ENCODE peak calls at places on chromosomes 2 and 18, in seven cellular contexts. One of them, this sample, is unnamed.

GRCh38 chr18:76425299-76426101 is 69.5 kb downstream of the ZNF516 start:
- DNase-seq in IMR-90: peak; percentile 52
- DNase-seq in neuronal stem cell: no peak
- DNase-seq in mesendoderm: peak; percentile 62
- DNase-seq in mesenchymal stem cell: peak; percentile 40
- DNase-seq in H1: peak; percentile 46
- DNase-seq in trophoblast cell: no peak
- DNase-seq in this sample: no peak

GRCh38 chr2:34423301-34423700 is 824.2 kb upstream of the FAM98A start:
- DNase-seq in IMR-90: no peak
- DNase-seq in neuronal stem cell: no peak
- DNase-seq in mesendoderm: peak; percentile 59
- DNase-seq in mesenchymal stem cell: no peak
- DNase-seq in H1: no peak
- DNase-seq in trophoblast cell: no peak
- DNase-seq in this sample: no peak

GRCh38 chr18:27017901-27018500 is 152.5 kb upstream of the AQP4 start:
- DNase-seq in IMR-90: no peak
- DNase-seq in neuronal stem cell: no peak
- DNase-seq in mesendoderm: peak; percentile 25
- DNase-seq in mesenchymal stem cell: no peak
- DNase-seq in H1: no peak
- DNase-seq in trophoblast cell: peak; percentile 51
- DNase-seq in this sample: no peak

GRCh38 chr2:202116686-202117085 is 43.6 kb downstream of the KIAA2012 start:
- DNase-seq in IMR-90: no peak
- DNase-seq in neuronal stem cell: no peak
- DNase-seq in mesendoderm: no peak
- DNase-seq in mesenchymal stem cell: no peak
- DNase-seq in H1: no peak
- DNase-seq in trophoblast cell: no peak
- DNase-seq in this sample: no peak

GRCh38 chr2:1685957-1686783 is 58.1 kb downstream of the PXDN start:
- DNase-seq in IMR-90: peak; percentile 62
- DNase-seq in neuronal stem cell: no peak
- DNase-seq in mesendoderm: peak; percentile 87
- DNase-seq in mesenchymal stem cell: peak; percentile 72
- DNase-seq in H1: no peak
- DNase-seq in trophoblast cell: peak; percentile 91
- DNase-seq in this sample: peak; percentile 74

GRCh38 chr2:121334581-121335293 is 49.7 kb upstream of the TFCP2L1 start:
- DNase-seq in IMR-90: no peak
- DNase-seq in neuronal stem cell: no peak
- DNase-seq in mesendoderm: peak; percentile 89
- DNase-seq in mesenchymal stem cell: no peak
- DNase-seq in H1: no peak
- DNase-seq in trophoblast cell: peak; percentile 62
- DNase-seq in this sample: peak; percentile 72

GRCh38 chr2:85457877-85458316 is 39.4 kb downstream of the SH2D6 start:
- DNase-seq in IMR-90: no peak
- DNase-seq in neuronal stem cell: no peak
- DNase-seq in mesendoderm: no peak
- DNase-seq in mesenchymal stem cell: no peak
- DNase-seq in H1: no peak
- DNase-seq in trophoblast cell: no peak
- DNase-seq in this sample: no peak

GRCh38 chr2:219284501-219285347 is 5.6 kb downstream of the DNAJB2 start:
- DNase-seq in IMR-90: no peak
- DNase-seq in neuronal stem cell: no peak
- DNase-seq in mesendoderm: no peak
- DNase-seq in mesenchymal stem cell: no peak
- DNase-seq in H1: no peak
- DNase-seq in trophoblast cell: no peak
- DNase-seq in this sample: no peak

GRCh38 chr2:154370873-154371272 is 327.6 kb upstream of the KCNJ3 start:
- DNase-seq in IMR-90: no peak
- DNase-seq in neuronal stem cell: no peak
- DNase-seq in mesendoderm: peak; percentile 80
- DNase-seq in mesenchymal stem cell: no peak
- DNase-seq in H1: no peak
- DNase-seq in trophoblast cell: no peak
- DNase-seq in this sample: no peak

GRCh38 chr2:6810961-6811360 is 54.7 kb downstream of the CMPK2 start:
- DNase-seq in IMR-90: no peak
- DNase-seq in neuronal stem cell: no peak
- DNase-seq in mesendoderm: no peak
- DNase-seq in mesenchymal stem cell: no peak
- DNase-seq in H1: no peak
- DNase-seq in trophoblast cell: no peak
- DNase-seq in this sample: no peak

GRCh38 chr2:23564618-23564967 is 179.6 kb downstream of the KLHL29 start:
- DNase-seq in IMR-90: no peak
- DNase-seq in neuronal stem cell: no peak
- DNase-seq in mesendoderm: no peak
- DNase-seq in mesenchymal stem cell: peak; percentile 29
- DNase-seq in H1: no peak
- DNase-seq in trophoblast cell: no peak
- DNase-seq in this sample: no peak

GRCh38 chr2:220892018-220892634 is 680.0 kb downstream of the EPHA4 start:
- DNase-seq in IMR-90: no peak
- DNase-seq in neuronal stem cell: no peak
- DNase-seq in mesendoderm: peak; percentile 16
- DNase-seq in mesenchymal stem cell: no peak
- DNase-seq in H1: no peak
- DNase-seq in trophoblast cell: no peak
- DNase-seq in this sample: no peak

GRCh38 chr2:73931531-73932500 is 5.1 kb downstream of the DGUOK start:
- DNase-seq in IMR-90: peak; percentile 69
- DNase-seq in neuronal stem cell: no peak
- DNase-seq in mesendoderm: no peak
- DNase-seq in mesenchymal stem cell: peak; percentile 61
- DNase-seq in H1: no peak
- DNase-seq in trophoblast cell: no peak
- DNase-seq in this sample: no peak

GRCh38 chr2:236180831-236181453 is 12.8 kb upstream of the GBX2 start:
- DNase-seq in IMR-90: peak; percentile 65
- DNase-seq in neuronal stem cell: peak; percentile 72
- DNase-seq in mesendoderm: peak; percentile 84
- DNase-seq in mesenchymal stem cell: peak; percentile 70
- DNase-seq in H1: peak; percentile 84
- DNase-seq in trophoblast cell: peak; percentile 76
- DNase-seq in this sample: peak; percentile 63

GRCh38 chr2:48448274-48449061 is 81.5 kb upstream of the STON1 start:
- DNase-seq in IMR-90: peak; percentile 71
- DNase-seq in neuronal stem cell: no peak
- DNase-seq in mesendoderm: no peak
- DNase-seq in mesenchymal stem cell: peak; percentile 89
- DNase-seq in H1: no peak
- DNase-seq in trophoblast cell: peak; percentile 45
- DNase-seq in this sample: no peak

GRCh38 chr2:204479557-204479956 is 65.7 kb upstream of the PARD3B start:
- DNase-seq in IMR-90: peak; percentile 84
- DNase-seq in neuronal stem cell: no peak
- DNase-seq in mesendoderm: no peak
- DNase-seq in mesenchymal stem cell: peak; percentile 51
- DNase-seq in H1: no peak
- DNase-seq in trophoblast cell: peak; percentile 6
- DNase-seq in this sample: no peak

GRCh38 chr2:131366643-131367042 is 2.7 kb upstream of the RAB6D start:
- DNase-seq in IMR-90: no peak
- DNase-seq in neuronal stem cell: no peak
- DNase-seq in mesendoderm: no peak
- DNase-seq in mesenchymal stem cell: no peak
- DNase-seq in H1: no peak
- DNase-seq in trophoblast cell: no peak
- DNase-seq in this sample: no peak

GRCh38 chr2:159455330-159455918 is 160.9 kb downstream of the BAZ2B start:
- DNase-seq in IMR-90: no peak
- DNase-seq in neuronal stem cell: no peak
- DNase-seq in mesendoderm: peak; percentile 4
- DNase-seq in mesenchymal stem cell: no peak
- DNase-seq in H1: no peak
- DNase-seq in trophoblast cell: no peak
- DNase-seq in this sample: no peak

DNA sequence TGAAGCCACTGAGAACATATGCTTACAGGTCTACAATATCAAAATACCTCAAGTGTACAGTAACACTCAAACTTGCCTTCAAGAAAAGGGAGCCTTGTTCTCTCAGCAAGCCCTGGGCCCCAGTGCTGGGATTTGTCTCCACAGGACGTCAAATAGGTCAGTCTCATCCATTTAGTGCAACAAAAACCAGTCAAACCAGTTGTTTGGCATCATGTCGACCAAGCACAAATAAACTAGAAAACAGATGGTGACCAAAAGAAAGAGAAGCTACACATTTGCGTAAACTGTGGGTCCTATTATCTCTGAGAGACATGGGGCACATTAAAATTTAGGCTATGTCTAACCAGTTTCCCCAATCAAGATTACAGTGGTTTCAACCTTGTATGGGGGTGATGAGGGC is 182.6 kb upstream of the PKDCC start:
- DNase-seq in IMR-90: no peak
- DNase-seq in neuronal stem cell: no peak
- DNase-seq in mesendoderm: peak; percentile 31
- DNase-seq in mesenchymal stem cell: no peak
- DNase-seq in H1: no peak
- DNase-seq in trophoblast cell: peak; percentile 43
- DNase-seq in this sample: no peak
- H3K4ac ChIP-seq in IMR-90: no peak overlapping the region
- H3K4ac ChIP-seq in neuronal stem cell: no peak overlapping the region
- H3K4ac ChIP-seq in mesendoderm: no peak overlapping the region
- H3K4ac ChIP-seq in mesenchymal stem cell: no peak overlapping the region
- H3K4ac ChIP-seq in H1: no peak overlapping the region
- H3K4ac ChIP-seq in trophoblast cell: peak overlapping the region; percentile 71
- H3K4ac ChIP-seq in this sample: no peak overlapping the region

GRCh38 chr18:11981633-11982366 is 493 bp downstream of the IMPA2 start:
- DNase-seq in IMR-90: peak; percentile 19
- DNase-seq in neuronal stem cell: peak; percentile 69
- DNase-seq in mesendoderm: peak; percentile 76
- DNase-seq in mesenchymal stem cell: peak; percentile 45
- DNase-seq in H1: peak; percentile 62
- DNase-seq in trophoblast cell: peak; percentile 70
- DNase-seq in this sample: peak; percentile 65

GRCh38 chr18:11980148-11980554 is 1.2 kb upstream of the IMPA2 start:
- DNase-seq in IMR-90: peak; percentile 13
- DNase-seq in neuronal stem cell: no peak
- DNase-seq in mesendoderm: no peak
- DNase-seq in mesenchymal stem cell: no peak
- DNase-seq in H1: no peak
- DNase-seq in trophoblast cell: no peak
- DNase-seq in this sample: no peak

GRCh38 chr18:11980555-11981382 is 538 bp upstream of the IMPA2 start:
- DNase-seq in IMR-90: peak; percentile 96
- DNase-seq in neuronal stem cell: peak; percentile 99
- DNase-seq in mesendoderm: peak; percentile 100
- DNase-seq in mesenchymal stem cell: peak; percentile 98
- DNase-seq in H1: peak; percentile 99
- DNase-seq in trophoblast cell: peak; percentile 99
- DNase-seq in this sample: peak; percentile 100

GRCh38 chr18:11982981-11983380 is 1.7 kb downstream of the IMPA2 start:
- DNase-seq in IMR-90: no peak
- DNase-seq in neuronal stem cell: no peak
- DNase-seq in mesendoderm: no peak
- DNase-seq in mesenchymal stem cell: no peak
- DNase-seq in H1: no peak
- DNase-seq in trophoblast cell: no peak
- DNase-seq in this sample: no peak

DNA sequence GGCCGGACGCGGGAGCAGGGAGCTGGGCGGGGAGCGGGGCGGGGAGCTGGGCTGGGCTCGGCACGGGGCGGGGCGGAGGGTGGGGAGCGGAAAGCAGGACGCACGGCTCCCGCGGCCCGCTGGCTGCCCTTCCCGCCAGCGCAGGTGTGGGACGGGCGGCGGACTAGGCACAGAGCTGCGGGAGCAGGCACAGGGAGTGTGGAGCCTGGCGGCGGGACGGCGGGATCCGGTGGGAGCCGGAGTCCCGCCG is at the start of gene IMPA2:
- DNase-seq in IMR-90: no peak
- DNase-seq in neuronal stem cell: no peak
- DNase-seq in mesendoderm: no peak
- DNase-seq in mesenchymal stem cell: no peak
- DNase-seq in H1: no peak
- DNase-seq in trophoblast cell: no peak
- DNase-seq in this sample: no peak
- H3K4me1 ChIP-seq in IMR-90: peaks cover 7% of the 10 kb centered on the region
- H3K4me1 ChIP-seq in neuronal stem cell: peaks cover 10% of the 10 kb centered on the region
- H3K4me1 ChIP-seq in mesendoderm: peaks cover 7% of the 10 kb centered on the region
- H3K4me1 ChIP-seq in mesenchymal stem cell: peaks cover 26% of the 10 kb centered on the region
- H3K4me1 ChIP-seq in H1: peaks cover 19% of the 10 kb centered on the region
- H3K4me1 ChIP-seq in trophoblast cell: peaks cover 12% of the 10 kb centered on the region
- H3K4me1 ChIP-seq in this sample: peaks cover 15% of the 10 kb centered on the region

DNA sequence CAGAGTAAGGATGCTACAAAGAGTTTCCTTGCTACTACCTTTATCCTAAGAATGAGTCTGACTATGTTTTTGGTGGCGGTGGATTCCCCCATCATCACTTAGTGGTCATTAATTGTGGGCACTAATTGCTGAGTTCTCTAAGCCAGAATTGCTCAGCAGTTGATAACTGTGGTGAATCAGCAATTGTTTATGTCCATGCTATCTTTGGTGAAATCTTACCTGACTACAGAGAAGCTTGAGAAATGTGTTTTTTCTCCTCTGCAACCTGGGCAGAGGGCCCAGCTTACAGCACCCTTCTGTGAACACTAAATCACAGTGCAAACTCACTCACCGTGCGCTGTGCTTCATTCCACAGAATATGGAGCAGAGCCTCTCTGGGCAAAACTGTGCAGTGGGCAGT is 683.6 kb downstream of the CNTNAP5 start:
- DNase-seq in IMR-90: no peak
- DNase-seq in neuronal stem cell: no peak
- DNase-seq in mesendoderm: no peak
- DNase-seq in mesenchymal stem cell: no peak
- DNase-seq in H1: no peak
- DNase-seq in trophoblast cell: no peak
- DNase-seq in this sample: no peak
- H3K18ac ChIP-seq in IMR-90: no peak overlapping the region
- H3K18ac ChIP-seq in neuronal stem cell: no peak overlapping the region
- H3K18ac ChIP-seq in mesendoderm: no peak overlapping the region
- H3K18ac ChIP-seq in mesenchymal stem cell: no peak overlapping the region
- H3K18ac ChIP-seq in H1: no peak overlapping the region
- H3K18ac ChIP-seq in trophoblast cell: no peak overlapping the region
- H3K18ac ChIP-seq in this sample: no peak overlapping the region

GRCh38 chr2:156598563-156598962 is 162.4 kb downstream of the GPD2 start:
- DNase-seq in IMR-90: no peak
- DNase-seq in neuronal stem cell: no peak
- DNase-seq in mesendoderm: peak; percentile 39
- DNase-seq in mesenchymal stem cell: no peak
- DNase-seq in H1: no peak
- DNase-seq in trophoblast cell: peak; percentile 39
- DNase-seq in this sample: no peak
- H3K4ac ChIP-seq in IMR-90: no peak overlapping the region
- H3K4ac ChIP-seq in neuronal stem cell: no peak overlapping the region
- H3K4ac ChIP-seq in mesendoderm: no peak overlapping the region
- H3K4ac ChIP-seq in mesenchymal stem cell: no peak overlapping the region
- H3K4ac ChIP-seq in H1: no peak overlapping the region
- H3K4ac ChIP-seq in trophoblast cell: no peak overlapping the region
- H3K4ac ChIP-seq in this sample: no peak overlapping the region

GRCh38 chr2:64466696-64467462 is 12.9 kb downstream of the LGALSL start:
- DNase-seq in IMR-90: no peak
- DNase-seq in neuronal stem cell: no peak
- DNase-seq in mesendoderm: no peak
- DNase-seq in mesenchymal stem cell: no peak
- DNase-seq in H1: no peak
- DNase-seq in trophoblast cell: no peak
- DNase-seq in this sample: no peak
- H3K4me1 ChIP-seq in IMR-90: no peaks in the 10 kb centered on the region
- H3K4me1 ChIP-seq in neuronal stem cell: peaks cover 11% of the 10 kb centered on the region
- H3K4me1 ChIP-seq in mesendoderm: no peaks in the 10 kb centered on the region
- H3K4me1 ChIP-seq in mesenchymal stem cell: no peaks in the 10 kb centered on the region
- H3K4me1 ChIP-seq in H1: peaks cover 3% of the 10 kb centered on the region
- H3K4me1 ChIP-seq in trophoblast cell: peaks cover 10% of the 10 kb centered on the region
- H3K4me1 ChIP-seq in this sample: peaks cover 2% of the 10 kb centered on the region

This sample was measured in H9.